ENCODE peak calls at places on chromosome 14, in four cellular contexts. V is Caki2, M is Calu3, D is RPMI7951. C is an unnamed sample.

GRCh38 chr14:20591235-20591634 is at the start of gene RNASE12:
- DNase-seq in D (no peak), M (no peak), V (no peak), C (peak; percentile 34)

GRCh38 chr14:103393687-103394626 is 8.7 kb downstream of the MARK3 start:
- DNase-seq in D (peak; percentile 38), V (no peak), M (no peak), C (no peak)

GRCh38 chr14:95291859-95292542 is 27.7 kb downstream of the CLMN start:
- DNase-seq in M (peak; percentile 83), D (peak; percentile 61), V (no peak), C (no peak)

GRCh38 chr14:67360469-67361206 is 510 bp downstream of the EIF2S1 start:
- DNase-seq in V (no peak), M (no peak), D (no peak), C (no peak)

GRCh38 chr14:104731249-104731924 is 7.4 kb downstream of the ADSS1 start:
- DNase-seq in D (no peak), M (peak; percentile 55), V (no peak), C (no peak)

GRCh38 chr14:88834883-88835431 is 10.5 kb downstream of the TTC8 start:
- DNase-seq in D (peak; percentile 29), V (no peak), M (no peak), C (no peak)

GRCh38 chr14:80959448-80960006 is 4.1 kb downstream of the TSHR start:
- DNase-seq in D (peak; percentile 17), M (no peak), V (no peak), C (no peak)

GRCh38 chr14:104826197-104826857 is 25.4 kb downstream of the ZBTB42 start:
- DNase-seq in V (peak; percentile 53), M (peak; percentile 96), D (peak; percentile 82), C (no peak)

GRCh38 chr14:90266441-90267154 is 10.2 kb downstream of the PSMC1 start:
- DNase-seq in V (no peak), D (no peak), M (no peak), C (no peak)

GRCh38 chr14:22819191-22819988 is 4.2 kb upstream of the SLC7A7 start:
- DNase-seq in M (peak; percentile 38), D (peak; percentile 44), V (peak; percentile 56), C (no peak)

GRCh38 chr14:58072288-58073071 is 79.5 kb downstream of the ARMH4 start:
- DNase-seq in M (peak; percentile 63), D (peak; percentile 60), V (peak; percentile 50), C (no peak)

GRCh38 chr14:91373591-91374245 is 43.9 kb downstream of the CCDC88C start:
- DNase-seq in V (no peak), M (no peak), D (no peak), C (no peak)

GRCh38 chr14:21025374-21026151 is 702 bp upstream of the NDRG2 start:
- DNase-seq in M (no peak), V (no peak), D (no peak), C (no peak)

GRCh38 chr14:55438066-55438683 is 2.2 kb downstream of the TBPL2 start:
- DNase-seq in D (peak; percentile 49), M (peak; percentile 46), V (peak; percentile 46), C (no peak)

GRCh38 chr14:99206053-99206452 is 65.9 kb downstream of the BCL11B start:
- DNase-seq in M (no peak), V (no peak), D (no peak), C (no peak)

GRCh38 chr14:76473381-76474263 is 97.7 kb downstream of the ESRRB start:
- DNase-seq in V (no peak), M (no peak), D (peak; percentile 26), C (peak; percentile 56)

GRCh38 chr14:104657114-104657524 is 32.3 kb upstream of the INF2 start:
- DNase-seq in M (no peak), V (no peak), D (no peak), C (no peak)

GRCh38 chr14:43155258-43155657 is 1351.8 kb downstream of the FSCB start:
- DNase-seq in D (no peak), M (no peak), V (no peak), C (no peak)

GRCh38 chr14:102479777-102480176 is 29.8 kb downstream of the ANKRD9 start:
- DNase-seq in M (no peak), V (no peak), D (no peak), C (no peak)

GRCh38 chr14:71262466-71262865 is 355.2 kb downstream of the PCNX1 start:
- DNase-seq in D (no peak), M (no peak), V (no peak), C (no peak)

GRCh38 chr14:88929656-88930436 is 105.4 kb downstream of the TTC8 start:
- DNase-seq in V (no peak), D (peak; percentile 4), M (no peak), C (peak; percentile 56)

GRCh38 chr14:92637228-92637627 is 111.2 kb downstream of the LGMN start:
- DNase-seq in D (no peak), V (no peak), M (no peak), C (no peak)

GRCh38 chr14:80475074-80475473 is 263.8 kb upstream of the DIO2 start:
- DNase-seq in V (no peak), D (no peak), M (no peak), C (no peak)

GRCh38 chr14:71384007-71384605 is 476.8 kb downstream of the PCNX1 start:
- DNase-seq in D (no peak), V (no peak), M (no peak), C (no peak)

GRCh38 chr14:61188936-61189808 is 92.0 kb downstream of the TMEM30B start:
- DNase-seq in D (peak; percentile 72), M (peak; percentile 83), V (peak; percentile 25), C (no peak)

GRCh38 chr14:104107101-104107581 is 21.6 kb downstream of the ASPG start:
- DNase-seq in M (peak; percentile 0), V (no peak), D (no peak), C (no peak)

GRCh38 chr14:24692382-24693352 is 58.7 kb upstream of the GZMB start:
- DNase-seq in M (no peak), V (no peak), D (no peak), C (no peak)